ENCODE peak calls at places on chromosome 7, in five cellular contexts. F is heart left ventricle, X is brain microvascular endothelial cell, E is adrenal gland, M is A549. P is an unnamed sample.

GRCh38 chr7:21580073-21580521 is 37.3 kb downstream of the DNAH11 start:
- DNase-seq in E (no peak), X (peak), F (no peak), M (no peak), P (no peak)

GRCh38 chr7:151838861-151839381 is 38.0 kb downstream of the PRKAG2 start:
- DNase-seq in F (no peak), E (no peak), X (no peak), M (no peak), P (no peak)

GRCh38 chr7:89514970-89515369 is 639.3 kb upstream of the STEAP1 start:
- DNase-seq in M (no peak), F (no peak), X (no peak), E (no peak), P (no peak)

GRCh38 chr7:105046414-105046813 is 32.4 kb downstream of the KMT2E start:
- DNase-seq in E (no peak), X (no peak), M (no peak), F (no peak), P (no peak)

GRCh38 chr7:84247591-84247990 is 53.0 kb upstream of the SEMA3A start:
- DNase-seq in X (peak), F (no peak), E (no peak), M (no peak), P (no peak)

GRCh38 chr7:11345621-11346020 is 371.9 kb downstream of the PHF14 start:
- DNase-seq in X (no peak), E (no peak), M (no peak), F (no peak), P (no peak)

GRCh38 chr7:119344466-119344865 is 928.5 kb upstream of the KCND2 start:
- DNase-seq in X (no peak), M (no peak), E (no peak), F (no peak), P (no peak)

GRCh38 chr7:51645298-51645697 is 328.7 kb upstream of the COBL start:
- DNase-seq in F (no peak), X (no peak), M (no peak), E (no peak), P (no peak)

GRCh38 chr7:23680417-23681405 is 712 bp downstream of the FAM221A start:
- DNase-seq in M (no peak), F (peak), E (peak), X (peak), P (peak)

GRCh38 chr7:73606801-73607691 is 17.3 kb downstream of the MLXIPL start:
- DNase-seq in M (peak), E (peak), X (no peak), F (peak), P (peak)

GRCh38 chr7:6403907-6404306 is 43.8 kb downstream of the DAGLB start:
- DNase-seq in E (no peak), X (no peak), M (no peak), F (no peak), P (no peak)

GRCh38 chr7:74462707-74463100 is 9.0 kb downstream of the GTF2IRD1 start:
- DNase-seq in M (no peak), F (no peak), E (no peak), X (no peak), P (no peak)

GRCh38 chr7:124074007-124074406 is 41.1 kb upstream of the TMEM229A start:
- DNase-seq in F (no peak), E (no peak), X (no peak), M (no peak), P (no peak)

GRCh38 chr7:142669074-142669654 is 80.1 kb upstream of the PRSS1 start:
- DNase-seq in X (peak), E (no peak), F (no peak), M (peak), P (no peak)

GRCh38 chr7:129553861-129554530 is 51.7 kb downstream of the SMKR1 start:
- DNase-seq in F (no peak), M (no peak), X (peak), E (no peak), P (no peak)

GRCh38 chr7:70797109-70797514 is 334.8 kb upstream of the GALNT17 start:
- DNase-seq in E (no peak), M (no peak), X (no peak), F (no peak), P (no peak)

GRCh38 chr7:114422478-114423217 is 8.0 kb downstream of the FOXP2 start:
- DNase-seq in X (no peak), E (no peak), M (no peak), F (no peak), P (no peak)

GRCh38 chr7:1533569-1534329 is 3.2 kb downstream of the MAFK start:
- DNase-seq in M (peak), X (peak), E (peak), F (no peak), P (no peak)

GRCh38 chr7:56447864-56448693 is 331.9 kb upstream of the NUPR2 start:
- DNase-seq in X (no peak), E (no peak), F (no peak), M (no peak), P (no peak)

GRCh38 chr7:16708980-16709379 is 44.6 kb upstream of the TSPAN13 start:
- DNase-seq in E (peak), X (peak), M (no peak), F (no peak), P (no peak)

GRCh38 chr7:51024867-51025266 is 242.2 kb upstream of the GRB10 start:
- DNase-seq in F (no peak), M (no peak), E (no peak), X (no peak), P (no peak)

GRCh38 chr7:82534687-82535086 is 91.1 kb upstream of the CACNA2D1 start:
- DNase-seq in X (peak), F (no peak), M (no peak), E (peak), P (no peak)

GRCh38 chr7:1727812-1728570 is 57.9 kb downstream of the ELFN1 start:
- DNase-seq in M (no peak), F (no peak), X (no peak), E (no peak), P (no peak)

GRCh38 chr7:26081627-26082026 is 70.4 kb upstream of the NFE2L3 start:
- DNase-seq in F (no peak), X (no peak), E (no peak), M (no peak), P (no peak)

GRCh38 chr7:121012170-121012874 is 23.8 kb downstream of the CPED1 start:
- DNase-seq in M (no peak), X (no peak), E (no peak), F (no peak), P (no peak)

GRCh38 chr7:1912472-1913289 is 242.6 kb downstream of the ELFN1 start:
- DNase-seq in E (no peak), F (no peak), M (no peak), X (peak), P (no peak)

GRCh38 chr7:28291559-28291958 is 111.0 kb upstream of the JAZF1 start:
- DNase-seq in F (no peak), X (no peak), E (no peak), M (no peak), P (no peak)
- H3K4me3 ChIP-seq in F (no peak), X (no peak), E (no peak), M (no peak), P (no peak)

DNA sequence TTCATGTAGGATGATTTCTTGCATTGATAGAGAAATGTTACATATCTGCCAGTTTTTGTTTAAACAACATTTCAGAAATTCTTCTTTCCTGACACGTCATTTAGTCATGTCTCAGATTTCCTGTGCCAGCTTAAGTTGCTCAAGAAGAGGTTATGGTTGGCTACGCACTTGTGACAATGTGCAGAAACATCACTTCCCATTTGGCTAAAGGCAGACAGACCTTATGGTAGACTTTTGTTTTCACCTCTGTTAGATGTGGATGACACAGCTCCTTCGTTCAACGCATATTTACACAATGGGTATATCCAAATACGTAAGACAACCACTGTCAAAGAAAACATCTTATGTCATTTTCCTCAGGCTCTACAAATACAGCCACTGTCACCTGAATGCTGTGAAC is 125.8 kb downstream of the DOCK4 start:
- DNase-seq in X (peak), E (no peak), F (no peak), M (peak), P (no peak)
- H3K4me3 ChIP-seq in X (peak), E (no peak), F (no peak), M (peak), P (no peak)

GRCh38 chr7:100484636-100485114 is 948 bp downstream of the NYAP1 start:
- DNase-seq in E (no peak), F (no peak), M (no peak), X (no peak), P (no peak)
- H3K4me3 ChIP-seq in E (no peak), F (no peak), M (no peak), X (no peak), P (no peak)

DNA sequence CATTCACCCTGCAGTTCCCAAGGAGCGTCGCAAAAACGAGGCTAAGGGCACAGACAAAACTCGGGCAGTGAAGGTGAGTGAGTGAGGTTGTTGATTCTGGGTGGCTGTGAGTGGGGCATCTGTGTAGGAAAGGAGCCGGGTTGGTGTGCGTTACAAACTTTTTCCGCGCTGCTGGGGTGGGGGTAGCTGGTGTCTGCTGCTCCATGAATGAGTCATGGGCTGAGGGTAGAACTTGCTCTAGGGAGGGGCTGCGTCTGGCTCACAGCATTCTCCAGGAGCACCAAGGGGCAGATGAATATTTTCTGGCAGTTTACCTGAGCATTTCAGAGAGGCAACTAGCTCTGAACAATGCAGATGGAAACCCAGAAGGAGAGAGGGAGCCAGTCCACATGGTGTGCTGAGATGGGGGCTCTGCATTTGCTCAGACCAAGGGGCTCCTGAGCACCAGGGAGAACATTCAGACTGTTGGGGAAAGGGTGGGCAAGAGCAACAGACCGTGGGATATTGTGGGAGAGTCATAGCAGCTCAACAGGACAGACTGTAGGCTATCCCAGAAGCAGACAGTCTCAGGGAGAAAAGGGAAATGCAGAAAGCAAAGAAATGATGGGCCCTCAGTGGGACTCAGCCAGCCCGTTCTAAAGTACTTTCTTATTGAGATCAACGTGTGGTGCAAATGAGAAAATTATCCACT is 18.8 kb downstream of the NOBOX start:
- DNase-seq in F (no peak), X (peak), M (no peak), E (no peak), P (no peak)
- H3K4me3 ChIP-seq in F (no peak), X (no peak), M (no peak), E (no peak), P (no peak)

DNA sequence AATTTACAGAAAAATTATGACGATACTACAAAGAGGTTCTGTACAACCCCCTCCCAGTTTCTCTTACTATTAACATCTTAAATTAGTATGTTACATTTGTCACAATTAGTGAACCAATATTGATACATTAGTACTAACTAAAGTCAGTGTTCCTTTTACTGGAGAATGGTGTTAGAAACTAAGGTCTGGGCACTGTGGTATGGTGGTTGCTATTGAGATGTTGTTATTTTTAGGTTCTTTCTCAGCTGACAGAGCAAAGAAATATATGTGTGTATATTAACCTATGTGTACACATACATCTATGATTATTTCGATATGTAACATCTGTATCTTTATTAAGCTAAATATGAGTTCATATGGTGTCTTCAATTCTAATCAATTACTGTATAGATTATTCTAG is 11.7 kb upstream of the CFTR start:
- DNase-seq in X (no peak), E (no peak), M (no peak), F (no peak), P (no peak)
- H3K4me3 ChIP-seq in X (no peak), E (no peak), M (no peak), F (no peak), P (no peak)

GRCh38 chr7:33190688-33191304 is 61.4 kb downstream of the BBS9 start:
- DNase-seq in F (no peak), E (no peak), X (no peak), M (no peak), P (no peak)

GRCh38 chr7:33195264-33195663 is 65.9 kb downstream of the BBS9 start:
- DNase-seq in X (peak), F (no peak), E (no peak), M (no peak), P (no peak)

GRCh38 chr7:33192695-33193291 is 63.4 kb downstream of the BBS9 start:
- DNase-seq in M (no peak), X (no peak), E (no peak), F (no peak), P (no peak)

GRCh38 chr7:33193308-33193864 is 64.0 kb downstream of the BBS9 start:
- DNase-seq in F (no peak), E (no peak), M (no peak), X (no peak), P (no peak)

DNA sequence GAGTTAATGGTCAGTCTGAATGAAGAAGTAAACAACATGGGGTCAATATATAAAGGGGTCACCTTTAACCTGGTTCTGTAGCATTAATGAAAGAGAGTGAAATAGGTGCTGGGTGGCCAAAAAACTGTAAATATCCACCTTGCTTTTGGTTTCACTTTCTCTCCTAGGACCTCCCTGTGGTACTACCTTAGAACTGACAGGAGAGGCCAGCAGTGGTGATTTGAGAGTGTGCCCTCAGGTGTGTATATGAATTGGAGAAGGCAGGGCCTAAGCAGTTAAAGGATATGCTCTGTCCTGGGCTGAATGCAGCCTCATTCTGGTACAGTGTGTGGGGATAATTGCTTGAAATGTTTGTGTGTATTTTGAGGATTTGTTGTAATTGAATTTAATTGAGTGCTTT is 62.0 kb downstream of the BBS9 start:
- DNase-seq in F (no peak), M (no peak), E (no peak), X (no peak), P (no peak)
- H3K4me3 ChIP-seq in F (no peak), M (no peak), E (no peak), X (no peak), P (no peak)

DNA sequence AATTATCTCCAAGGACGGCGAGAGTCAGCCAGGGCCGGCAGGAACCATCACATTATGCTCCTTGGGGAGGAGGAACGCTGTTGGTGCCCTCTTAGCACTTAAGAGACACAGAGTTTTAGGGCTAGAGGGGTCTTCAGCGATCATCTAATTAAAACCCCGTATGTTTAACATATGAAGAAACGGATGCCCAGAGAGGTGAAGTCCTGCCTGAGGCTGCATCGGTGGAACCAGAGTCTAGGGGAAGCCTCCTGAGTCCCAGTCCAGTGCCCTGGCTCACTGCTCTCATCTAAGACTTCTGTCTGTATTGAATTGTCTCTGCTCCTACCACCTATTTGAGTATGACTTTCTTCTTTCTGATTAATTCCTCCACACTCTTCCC is 688 bp upstream of the ABCB4 start:
- DNase-seq in M (no peak), F (no peak), E (no peak), X (no peak), P (no peak)
- H3K4me3 ChIP-seq in M (no peak), F (no peak), E (peak), X (no peak), P (no peak)

GRCh38 chr7:30225863-30226361 is 58.5 kb upstream of the ZNRF2 start:
- DNase-seq in X (peak), F (peak), E (peak), M (no peak), P (peak)
- H3K4me3 ChIP-seq in X (no peak), F (no peak), E (no peak), M (no peak), P (no peak)

GRCh38 chr7:371119-371778 is 81.3 kb downstream of the FOXL3 start:
- DNase-seq in X (no peak), F (peak), E (no peak), M (peak), P (no peak)

GRCh38 chr7:370775-371118 is 80.8 kb downstream of the FOXL3 start:
- DNase-seq in F (no peak), E (no peak), M (no peak), X (no peak), P (no peak)

GRCh38 chr7:369476-369980 is 79.6 kb downstream of the FOXL3 start:
- DNase-seq in F (peak), E (no peak), X (no peak), M (no peak), P (no peak)

GRCh38 chr7:368651-369475 is 78.9 kb downstream of the FOXL3 start:
- DNase-seq in X (no peak), M (no peak), E (no peak), F (peak), P (no peak)

DNA sequence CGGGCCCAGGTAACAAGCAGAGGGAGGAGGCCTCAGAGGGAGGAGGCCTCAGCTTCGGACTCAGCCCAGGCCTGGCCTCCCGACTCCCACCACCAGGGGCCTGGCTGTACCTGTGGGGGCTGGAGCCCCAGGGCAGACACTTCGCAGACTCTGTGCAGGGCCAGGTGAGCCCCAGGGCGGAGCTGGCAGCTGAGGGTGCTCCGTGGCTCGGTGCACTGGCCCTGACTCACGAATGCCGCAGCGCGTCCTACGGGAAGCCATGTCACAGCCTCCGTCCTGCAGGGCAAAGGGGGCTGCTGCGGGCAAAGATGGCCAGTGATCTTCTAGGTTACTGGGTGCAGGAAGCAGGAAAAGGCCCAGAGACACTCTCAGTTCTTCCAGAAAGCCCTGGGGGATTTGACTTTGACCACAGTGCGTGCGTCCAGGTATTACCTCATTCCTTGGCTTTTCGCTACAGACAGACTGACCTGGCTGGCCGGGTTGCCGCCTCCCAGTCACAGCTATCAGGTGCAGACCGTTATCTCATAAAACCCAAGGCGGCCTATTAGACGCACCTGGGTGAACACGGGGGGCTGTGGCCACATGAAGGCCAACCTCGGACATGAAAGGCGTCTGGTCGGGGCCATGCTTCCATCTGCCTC is 80.1 kb downstream of the FOXL3 start:
- DNase-seq in F (peak), X (no peak), M (no peak), E (no peak), P (no peak)
- H3K4me3 ChIP-seq in F (no peak), X (no peak), M (no peak), E (no peak), P (no peak)

GRCh38 chr7:99098824-99099498 is 44.9 kb downstream of the SMURF1 start:
- DNase-seq in X (no peak), E (no peak), M (peak), F (no peak), P (no peak)
- H3K4me3 ChIP-seq in X (no peak), E (no peak), M (peak), F (no peak), P (no peak)